ENCODE peak calls at places on chromosome 14, in four cellular contexts. G, C, W and X are unnamed samples.
A peak's percentile ranks its signal among the peaks of the same experiment; 100 is the strongest.

GRCh38 chr14:26896447-26896846 is 298.6 kb upstream of the NOVA1 start:
- DNase-seq in G (no peak), C (no peak), W (no peak), X (no peak)

GRCh38 chr14:89720741-89721315 is 233.7 kb downstream of the EFCAB11 start:
- DNase-seq in G (no peak), C (peak; percentile 18), W (peak; percentile 50), X (no peak)

GRCh38 chr14:50541159-50541567 is 8.8 kb upstream of the MAP4K5 start:
- DNase-seq in G (no peak), C (no peak), W (no peak), X (no peak)

GRCh38 chr14:24928501-24928900 is 121.4 kb downstream of the STXBP6 start:
- DNase-seq in G (no peak), C (no peak), W (no peak), X (no peak)

GRCh38 chr14:55120466-55121144 is 8.4 kb upstream of the LGALS3 start:
- DNase-seq in G (no peak), C (no peak), W (no peak), X (no peak)

GRCh38 chr14:91780452-91780851 is 48.6 kb upstream of the CATSPERB start:
- DNase-seq in G (no peak), C (no peak), W (no peak), X (peak; percentile 45)

GRCh38 chr14:22333408-22334274 is 255.4 kb downstream of the DAD1 start:
- DNase-seq in G (peak; percentile 56), C (no peak), W (no peak), X (peak; percentile 91)

GRCh38 chr14:31280871-31281220 is 73.3 kb upstream of the HECTD1 start:
- DNase-seq in G (no peak), C (no peak), W (no peak), X (no peak)

GRCh38 chr14:60651936-60652673 is 2.8 kb upstream of the SIX1 start:
- DNase-seq in G (no peak), C (peak; percentile 46), W (no peak), X (no peak)

GRCh38 chr14:24372701-24373416 is 4.9 kb downstream of the NFATC4 start:
- DNase-seq in G (no peak), C (peak; percentile 44), W (no peak), X (no peak)

GRCh38 chr14:75425443-75425842 is 2.4 kb upstream of the JDP2 start:
- DNase-seq in G (no peak), C (no peak), W (no peak), X (no peak)

GRCh38 chr14:37819155-37820015 is 224.0 kb downstream of the TTC6 start:
- DNase-seq in G (no peak), C (no peak), W (no peak), X (peak; percentile 97)

GRCh38 chr14:91901449-91902250 is 34.3 kb upstream of the TC2N start:
- DNase-seq in G (no peak), C (no peak), W (no peak), X (no peak)

GRCh38 chr14:89681086-89682018 is 264.3 kb upstream of the FOXN3 start:
- DNase-seq in G (no peak), C (no peak), W (peak; percentile 73), X (no peak)

DNA sequence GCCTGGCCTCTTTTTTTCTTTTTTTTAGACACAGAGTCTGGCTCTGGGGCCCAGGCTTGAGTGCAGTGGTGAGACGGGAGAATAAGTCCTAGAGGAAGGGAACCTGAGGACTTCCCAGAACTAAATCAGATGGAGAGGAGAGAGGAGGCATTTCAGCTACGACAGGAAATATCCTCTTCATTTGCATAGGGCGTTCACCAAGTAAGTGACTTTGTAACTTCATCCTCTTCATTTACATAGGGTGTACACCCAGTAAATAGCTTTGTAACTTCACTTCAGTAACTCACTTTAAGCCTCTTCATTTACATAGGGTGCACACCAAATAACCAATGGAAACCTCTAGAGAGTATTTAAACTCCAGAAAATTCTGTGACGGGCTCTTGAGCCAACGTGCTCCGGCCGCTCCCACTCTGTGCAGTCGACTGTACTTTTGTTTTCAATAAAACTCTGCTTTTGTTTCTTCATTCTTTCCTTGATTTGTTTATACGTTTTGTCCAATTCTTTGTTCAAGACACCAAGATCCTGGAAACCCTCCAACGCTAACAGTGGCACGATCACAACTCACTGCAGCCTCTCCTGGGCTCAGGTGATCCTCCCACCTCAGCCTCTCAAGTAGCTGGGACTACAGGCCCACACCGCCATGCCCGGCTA is 21.4 kb upstream of the ANKRD9 start:
- DNase-seq in G (peak; percentile 72), C (no peak), W (no peak), X (no peak)
- TF ChIP-seq NFIC in G (no peak), C (no peak), W (no peak), X (no peak)

DNA sequence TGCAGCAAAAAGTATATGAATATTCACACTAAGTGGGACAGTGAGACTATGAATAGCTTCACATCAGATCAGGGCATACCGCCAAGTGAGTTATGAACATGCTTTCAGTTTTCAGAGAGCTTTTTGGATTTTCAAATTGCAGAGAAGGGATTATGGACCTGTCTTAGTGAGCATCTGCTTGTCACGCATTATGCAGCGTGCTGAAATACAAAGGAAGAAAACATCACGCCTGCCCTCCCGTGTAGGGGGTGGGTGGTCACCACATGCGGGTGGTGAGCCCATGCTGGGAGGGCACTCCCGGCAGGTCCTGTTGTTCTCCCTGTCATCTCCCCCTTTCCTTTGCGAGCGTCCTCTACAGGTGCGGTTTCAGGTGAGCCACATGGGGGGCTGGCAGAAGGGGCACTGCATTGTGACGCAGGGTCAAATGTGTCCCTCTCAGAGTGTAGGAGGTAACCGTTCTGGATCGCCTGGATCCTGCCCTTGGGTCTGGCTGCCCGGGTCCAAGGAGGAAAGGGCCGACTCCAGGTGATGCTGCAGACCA is 42.6 kb downstream of the TRAF3 start:
- DNase-seq in G (no peak), C (no peak), W (no peak), X (no peak)
- TF ChIP-seq NFIC in G (no peak), C (no peak), W (no peak), X (no peak)

GRCh38 chr14:58746701-58747100 is 108.9 kb downstream of the DACT1 start:
- DNase-seq in G (no peak), C (no peak), W (no peak), X (no peak)

GRCh38 chr14:58749066-58749669 is 111.4 kb downstream of the DACT1 start:
- DNase-seq in G (peak; percentile 73), C (no peak), W (peak; percentile 86), X (peak; percentile 4)

GRCh38 chr14:58746261-58746660 is 108.5 kb downstream of the DACT1 start:
- DNase-seq in G (peak; percentile 8), C (no peak), W (no peak), X (no peak)

GRCh38 chr14:58744951-58745350 is 107.2 kb downstream of the DACT1 start:
- DNase-seq in G (no peak), C (no peak), W (no peak), X (no peak)

GRCh38 chr14:58747181-58747580 is 109.4 kb downstream of the DACT1 start:
- DNase-seq in G (no peak), C (no peak), W (no peak), X (no peak)
- TF ChIP-seq NFIC in G (no peak), C (no peak), W (no peak), X (no peak)

DNA sequence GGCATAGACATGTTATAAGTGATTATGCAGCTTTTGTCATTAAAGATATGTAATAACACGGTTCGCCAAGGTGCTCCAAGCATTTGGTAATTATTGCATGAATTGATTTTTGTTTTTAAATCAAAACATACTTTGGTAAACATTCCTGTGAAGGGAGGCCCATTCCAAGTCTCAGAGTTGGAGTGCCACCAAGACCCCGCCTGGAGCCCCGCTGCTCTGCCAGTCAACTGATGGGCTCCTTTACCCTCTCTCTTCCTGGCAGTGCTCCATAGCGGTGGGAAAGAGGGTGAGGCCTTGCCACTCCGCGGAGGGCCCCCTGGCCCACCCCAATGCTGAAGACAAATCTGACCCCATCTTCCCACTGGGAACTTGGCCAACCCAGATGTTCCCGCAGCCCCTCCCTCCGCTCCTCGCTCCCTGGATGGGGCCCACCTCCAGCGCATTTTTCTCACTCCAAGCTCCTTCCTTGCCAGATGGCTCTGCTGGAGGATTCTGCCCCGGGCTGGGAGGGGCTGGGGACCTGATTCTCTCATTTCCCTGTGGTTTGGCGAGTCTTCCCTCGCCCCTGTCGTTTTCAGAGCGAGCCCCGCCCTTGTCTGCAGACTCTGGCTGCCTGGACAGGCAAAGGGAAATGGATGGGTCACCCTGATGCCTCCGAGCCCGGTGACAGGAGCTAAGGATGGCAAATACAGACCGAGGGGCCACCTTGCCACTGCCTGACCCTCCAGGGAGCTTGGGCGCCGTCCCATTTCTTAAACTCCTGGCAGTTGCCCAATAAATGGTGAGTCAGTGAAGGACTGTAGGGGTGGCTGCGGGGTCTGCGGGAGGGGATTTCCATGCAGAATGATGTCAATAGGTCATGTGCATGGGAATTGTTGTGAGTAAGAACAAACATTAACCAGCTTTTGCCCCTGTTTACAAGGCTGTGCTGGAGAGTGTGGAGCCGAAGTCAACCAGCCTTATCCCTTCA is 9.2 kb upstream of the PAPLN start:
- DNase-seq in G (no peak), C (peak; percentile 41), W (no peak), X (peak; percentile 38)
- TF ChIP-seq NFIC in G (peak; percentile 18), C (peak; percentile 82), W (no peak), X (no peak)

GRCh38 chr14:101355284-101355683 is 206.0 kb upstream of the DIO3 start:
- DNase-seq in G (no peak), C (no peak), W (no peak), X (no peak)

GRCh38 chr14:101358320-101358569 is 203.1 kb upstream of the DIO3 start:
- DNase-seq in G (no peak), C (no peak), W (no peak), X (no peak)

GRCh38 chr14:101357559-101358319 is 203.6 kb upstream of the DIO3 start:
- DNase-seq in G (no peak), C (no peak), W (no peak), X (no peak)

GRCh38 chr14:101358726-101359125 is 202.6 kb upstream of the DIO3 start:
- DNase-seq in G (no peak), C (no peak), W (no peak), X (no peak)

GRCh38 chr14:101357038-101357437 is 204.3 kb upstream of the DIO3 start:
- DNase-seq in G (no peak), C (no peak), W (no peak), X (no peak)
- TF ChIP-seq NFIC in G (no peak), C (no peak), W (no peak), X (no peak)

GRCh38 chr14:42683690-42684089 is 1077.0 kb downstream of the LRFN5 start:
- DNase-seq in G (no peak), C (no peak), W (no peak), X (no peak)

GRCh38 chr14:42687421-42687820 is 1080.7 kb downstream of the LRFN5 start:
- DNase-seq in G (no peak), C (no peak), W (no peak), X (no peak)
- TF ChIP-seq NFIC in G (no peak), C (no peak), W (no peak), X (no peak)

GRCh38 chr14:51581017-51581881 is 70.5 kb upstream of the FRMD6 start:
- DNase-seq in G (no peak), C (no peak), W (no peak), X (no peak)
- TF ChIP-seq NFIC in G (no peak), C (no peak), W (no peak), X (no peak)

DNA sequence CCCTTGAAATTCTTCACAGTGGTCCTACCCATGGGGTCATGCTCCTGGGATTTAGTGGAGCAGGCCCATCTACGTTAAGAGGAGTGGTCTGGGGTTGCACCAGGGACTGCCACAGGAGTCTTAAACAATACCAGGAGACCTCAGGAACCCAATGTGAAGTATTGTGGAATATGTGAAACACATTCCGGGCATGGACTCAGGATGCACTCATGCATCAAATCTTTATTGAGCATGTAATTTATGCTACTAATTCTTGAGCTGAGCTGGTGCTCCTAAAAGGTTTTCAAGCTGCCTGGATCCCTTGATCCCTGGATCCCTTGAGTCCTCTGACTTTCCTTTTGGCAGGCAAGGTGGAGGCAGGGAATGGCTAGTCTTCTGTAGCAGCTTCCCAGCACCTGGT is 8.8 kb downstream of the SERPINA10 start:
- DNase-seq in G (no peak), C (no peak), W (no peak), X (no peak)
- TF ChIP-seq NFIC in G (no peak), C (no peak), W (no peak), X (no peak)